ENCODE peak calls at places on chromosomes 1 and 21, in ten cellular contexts. One of them, this sample, is unnamed.

GRCh38 chr1:220680085-220680687 is 10.0 kb upstream of the C1orf115 start:
- DNase-seq in NCI-H1694: peak
- DNase-seq in LoVo: peak
- DNase-seq in left ventricle myocardium inferior: no peak
- DNase-seq in RWPE1: peak
- DNase-seq in iPS-NIHi11: peak
- DNase-seq in natural killer cell treated with Interleukin-12 subunit alpha and Interleukin-12 subunit beta and Interleukin-15 and Interleukin-18, amount 100 ng/mL, for 72 hours: no peak
- DNase-seq in GM23248: peak
- DNase-seq in M059J: peak
- DNase-seq in fibroblast of the conjunctiva: no peak
- DNase-seq in this sample: no peak

GRCh38 chr1:8031176-8031785 is 5.2 kb upstream of the ERRFI1 start:
- DNase-seq in NCI-H1694: peak
- DNase-seq in LoVo: peak
- DNase-seq in left ventricle myocardium inferior: no peak
- DNase-seq in RWPE1: no peak
- DNase-seq in iPS-NIHi11: no peak
- DNase-seq in natural killer cell treated with Interleukin-12 subunit alpha and Interleukin-12 subunit beta and Interleukin-15 and Interleukin-18, amount 100 ng/mL, for 72 hours: no peak
- DNase-seq in GM23248: peak
- DNase-seq in M059J: peak
- DNase-seq in fibroblast of the conjunctiva: no peak
- DNase-seq in this sample: no peak

GRCh38 chr1:159891275-159892157 is 8.4 kb downstream of the CFAP45 start:
- DNase-seq in NCI-H1694: peak
- DNase-seq in LoVo: peak
- DNase-seq in left ventricle myocardium inferior: peak
- DNase-seq in RWPE1: peak
- DNase-seq in iPS-NIHi11: peak
- DNase-seq in natural killer cell treated with Interleukin-12 subunit alpha and Interleukin-12 subunit beta and Interleukin-15 and Interleukin-18, amount 100 ng/mL, for 72 hours: peak
- DNase-seq in GM23248: peak
- DNase-seq in M059J: peak
- DNase-seq in fibroblast of the conjunctiva: peak
- DNase-seq in this sample: peak

GRCh38 chr1:161098161-161099068 is at the start of gene KLHDC9:
- DNase-seq in NCI-H1694: peak
- DNase-seq in LoVo: peak
- DNase-seq in left ventricle myocardium inferior: peak
- DNase-seq in RWPE1: peak
- DNase-seq in iPS-NIHi11: peak
- DNase-seq in natural killer cell treated with Interleukin-12 subunit alpha and Interleukin-12 subunit beta and Interleukin-15 and Interleukin-18, amount 100 ng/mL, for 72 hours: peak
- DNase-seq in GM23248: peak
- DNase-seq in M059J: peak
- DNase-seq in fibroblast of the conjunctiva: peak
- DNase-seq in this sample: no peak

GRCh38 chr1:5393591-5393990 is 598.6 kb downstream of the NPHP4 start:
- DNase-seq in NCI-H1694: no peak
- DNase-seq in LoVo: no peak
- DNase-seq in left ventricle myocardium inferior: no peak
- DNase-seq in RWPE1: no peak
- DNase-seq in iPS-NIHi11: no peak
- DNase-seq in natural killer cell treated with Interleukin-12 subunit alpha and Interleukin-12 subunit beta and Interleukin-15 and Interleukin-18, amount 100 ng/mL, for 72 hours: no peak
- DNase-seq in GM23248: no peak
- DNase-seq in M059J: no peak
- DNase-seq in fibroblast of the conjunctiva: no peak
- DNase-seq in this sample: no peak

GRCh38 chr1:162987866-162988265 is 81.3 kb upstream of the RGS4 start:
- DNase-seq in NCI-H1694: no peak
- DNase-seq in LoVo: peak
- DNase-seq in left ventricle myocardium inferior: no peak
- DNase-seq in RWPE1: peak
- DNase-seq in iPS-NIHi11: no peak
- DNase-seq in natural killer cell treated with Interleukin-12 subunit alpha and Interleukin-12 subunit beta and Interleukin-15 and Interleukin-18, amount 100 ng/mL, for 72 hours: no peak
- DNase-seq in GM23248: peak
- DNase-seq in M059J: peak
- DNase-seq in fibroblast of the conjunctiva: no peak
- DNase-seq in this sample: peak

GRCh38 chr1:54809496-54810074 is 8.5 kb upstream of the TTC22 start:
- DNase-seq in NCI-H1694: no peak
- DNase-seq in LoVo: peak
- DNase-seq in left ventricle myocardium inferior: no peak
- DNase-seq in RWPE1: no peak
- DNase-seq in iPS-NIHi11: no peak
- DNase-seq in natural killer cell treated with Interleukin-12 subunit alpha and Interleukin-12 subunit beta and Interleukin-15 and Interleukin-18, amount 100 ng/mL, for 72 hours: no peak
- DNase-seq in GM23248: peak
- DNase-seq in M059J: no peak
- DNase-seq in fibroblast of the conjunctiva: no peak
- DNase-seq in this sample: no peak

GRCh38 chr1:31596737-31597097 is 20.4 kb downstream of the TINAGL1 start:
- DNase-seq in NCI-H1694: no peak
- DNase-seq in LoVo: no peak
- DNase-seq in left ventricle myocardium inferior: no peak
- DNase-seq in RWPE1: no peak
- DNase-seq in iPS-NIHi11: no peak
- DNase-seq in natural killer cell treated with Interleukin-12 subunit alpha and Interleukin-12 subunit beta and Interleukin-15 and Interleukin-18, amount 100 ng/mL, for 72 hours: no peak
- DNase-seq in GM23248: no peak
- DNase-seq in M059J: no peak
- DNase-seq in fibroblast of the conjunctiva: no peak
- DNase-seq in this sample: no peak

GRCh38 chr1:107689157-107689556 is 275.8 kb downstream of the VAV3 start:
- DNase-seq in NCI-H1694: no peak
- DNase-seq in LoVo: no peak
- DNase-seq in left ventricle myocardium inferior: no peak
- DNase-seq in RWPE1: no peak
- DNase-seq in iPS-NIHi11: peak
- DNase-seq in natural killer cell treated with Interleukin-12 subunit alpha and Interleukin-12 subunit beta and Interleukin-15 and Interleukin-18, amount 100 ng/mL, for 72 hours: no peak
- DNase-seq in GM23248: peak
- DNase-seq in M059J: peak
- DNase-seq in fibroblast of the conjunctiva: no peak
- DNase-seq in this sample: no peak

GRCh38 chr1:38569932-38570356 is 289.6 kb downstream of the RRAGC start:
- DNase-seq in NCI-H1694: no peak
- DNase-seq in LoVo: no peak
- DNase-seq in left ventricle myocardium inferior: no peak
- DNase-seq in RWPE1: no peak
- DNase-seq in iPS-NIHi11: no peak
- DNase-seq in natural killer cell treated with Interleukin-12 subunit alpha and Interleukin-12 subunit beta and Interleukin-15 and Interleukin-18, amount 100 ng/mL, for 72 hours: no peak
- DNase-seq in GM23248: no peak
- DNase-seq in M059J: no peak
- DNase-seq in fibroblast of the conjunctiva: no peak
- DNase-seq in this sample: no peak

GRCh38 chr1:115251340-115251748 is 86.7 kb downstream of the NGF start:
- DNase-seq in NCI-H1694: no peak
- DNase-seq in LoVo: no peak
- DNase-seq in left ventricle myocardium inferior: no peak
- DNase-seq in RWPE1: no peak
- DNase-seq in iPS-NIHi11: no peak
- DNase-seq in natural killer cell treated with Interleukin-12 subunit alpha and Interleukin-12 subunit beta and Interleukin-15 and Interleukin-18, amount 100 ng/mL, for 72 hours: no peak
- DNase-seq in GM23248: peak
- DNase-seq in M059J: peak
- DNase-seq in fibroblast of the conjunctiva: no peak
- DNase-seq in this sample: no peak

GRCh38 chr1:67052741-67053534 is 1.0 kb downstream of the SLC35D1 start:
- DNase-seq in NCI-H1694: no peak
- DNase-seq in LoVo: peak
- DNase-seq in left ventricle myocardium inferior: peak
- DNase-seq in RWPE1: peak
- DNase-seq in iPS-NIHi11: peak
- DNase-seq in natural killer cell treated with Interleukin-12 subunit alpha and Interleukin-12 subunit beta and Interleukin-15 and Interleukin-18, amount 100 ng/mL, for 72 hours: no peak
- DNase-seq in GM23248: peak
- DNase-seq in M059J: peak
- DNase-seq in fibroblast of the conjunctiva: no peak
- DNase-seq in this sample: peak

GRCh38 chr1:8016244-8017241 is 9.6 kb downstream of the ERRFI1 start:
- DNase-seq in NCI-H1694: no peak
- DNase-seq in LoVo: no peak
- DNase-seq in left ventricle myocardium inferior: no peak
- DNase-seq in RWPE1: no peak
- DNase-seq in iPS-NIHi11: no peak
- DNase-seq in natural killer cell treated with Interleukin-12 subunit alpha and Interleukin-12 subunit beta and Interleukin-15 and Interleukin-18, amount 100 ng/mL, for 72 hours: no peak
- DNase-seq in GM23248: no peak
- DNase-seq in M059J: no peak
- DNase-seq in fibroblast of the conjunctiva: no peak
- DNase-seq in this sample: no peak

GRCh38 chr1:38793299-38793698 is 66.3 kb downstream of the RRAGC start:
- DNase-seq in NCI-H1694: no peak
- DNase-seq in LoVo: no peak
- DNase-seq in left ventricle myocardium inferior: no peak
- DNase-seq in RWPE1: no peak
- DNase-seq in iPS-NIHi11: no peak
- DNase-seq in natural killer cell treated with Interleukin-12 subunit alpha and Interleukin-12 subunit beta and Interleukin-15 and Interleukin-18, amount 100 ng/mL, for 72 hours: no peak
- DNase-seq in GM23248: no peak
- DNase-seq in M059J: no peak
- DNase-seq in fibroblast of the conjunctiva: no peak
- DNase-seq in this sample: no peak

GRCh38 chr1:151510957-151511635 is at the start of gene CGN:
- DNase-seq in NCI-H1694: peak
- DNase-seq in LoVo: peak
- DNase-seq in left ventricle myocardium inferior: peak
- DNase-seq in RWPE1: peak
- DNase-seq in iPS-NIHi11: peak
- DNase-seq in natural killer cell treated with Interleukin-12 subunit alpha and Interleukin-12 subunit beta and Interleukin-15 and Interleukin-18, amount 100 ng/mL, for 72 hours: peak
- DNase-seq in GM23248: peak
- DNase-seq in M059J: peak
- DNase-seq in fibroblast of the conjunctiva: peak
- DNase-seq in this sample: no peak

GRCh38 chr1:3695326-3696217 is 43.3 kb downstream of the TP73 start:
- DNase-seq in NCI-H1694: peak
- DNase-seq in LoVo: no peak
- DNase-seq in left ventricle myocardium inferior: peak
- DNase-seq in RWPE1: peak
- DNase-seq in iPS-NIHi11: peak
- DNase-seq in natural killer cell treated with Interleukin-12 subunit alpha and Interleukin-12 subunit beta and Interleukin-15 and Interleukin-18, amount 100 ng/mL, for 72 hours: no peak
- DNase-seq in GM23248: peak
- DNase-seq in M059J: peak
- DNase-seq in fibroblast of the conjunctiva: no peak
- DNase-seq in this sample: no peak

GRCh38 chr1:232376632-232377493 is 253.1 kb downstream of the SIPA1L2 start:
- DNase-seq in NCI-H1694: no peak
- DNase-seq in LoVo: no peak
- DNase-seq in left ventricle myocardium inferior: no peak
- DNase-seq in RWPE1: no peak
- DNase-seq in iPS-NIHi11: no peak
- DNase-seq in natural killer cell treated with Interleukin-12 subunit alpha and Interleukin-12 subunit beta and Interleukin-15 and Interleukin-18, amount 100 ng/mL, for 72 hours: no peak
- DNase-seq in GM23248: no peak
- DNase-seq in M059J: no peak
- DNase-seq in fibroblast of the conjunctiva: no peak
- DNase-seq in this sample: no peak

GRCh38 chr1:181159451-181160151 is 71.1 kb downstream of the IER5 start:
- DNase-seq in NCI-H1694: no peak
- DNase-seq in LoVo: peak
- DNase-seq in left ventricle myocardium inferior: no peak
- DNase-seq in RWPE1: peak
- DNase-seq in iPS-NIHi11: no peak
- DNase-seq in natural killer cell treated with Interleukin-12 subunit alpha and Interleukin-12 subunit beta and Interleukin-15 and Interleukin-18, amount 100 ng/mL, for 72 hours: no peak
- DNase-seq in GM23248: peak
- DNase-seq in M059J: peak
- DNase-seq in fibroblast of the conjunctiva: no peak
- DNase-seq in this sample: no peak

GRCh38 chr1:93081716-93082115 is 2.6 kb downstream of the MTF2 start:
- DNase-seq in NCI-H1694: no peak
- DNase-seq in LoVo: no peak
- DNase-seq in left ventricle myocardium inferior: no peak
- DNase-seq in RWPE1: peak
- DNase-seq in iPS-NIHi11: no peak
- DNase-seq in natural killer cell treated with Interleukin-12 subunit alpha and Interleukin-12 subunit beta and Interleukin-15 and Interleukin-18, amount 100 ng/mL, for 72 hours: no peak
- DNase-seq in GM23248: peak
- DNase-seq in M059J: peak
- DNase-seq in fibroblast of the conjunctiva: peak
- DNase-seq in this sample: peak

GRCh38 chr1:116075981-116076380 is 35.2 kb upstream of the MAB21L3 start:
- DNase-seq in NCI-H1694: no peak
- DNase-seq in LoVo: no peak
- DNase-seq in left ventricle myocardium inferior: no peak
- DNase-seq in RWPE1: peak
- DNase-seq in iPS-NIHi11: no peak
- DNase-seq in natural killer cell treated with Interleukin-12 subunit alpha and Interleukin-12 subunit beta and Interleukin-15 and Interleukin-18, amount 100 ng/mL, for 72 hours: no peak
- DNase-seq in GM23248: peak
- DNase-seq in M059J: peak
- DNase-seq in fibroblast of the conjunctiva: no peak
- DNase-seq in this sample: no peak

GRCh38 chr1:155529109-155529508 is 33.5 kb downstream of the ASH1L start:
- DNase-seq in NCI-H1694: no peak
- DNase-seq in LoVo: no peak
- DNase-seq in left ventricle myocardium inferior: no peak
- DNase-seq in RWPE1: no peak
- DNase-seq in iPS-NIHi11: no peak
- DNase-seq in natural killer cell treated with Interleukin-12 subunit alpha and Interleukin-12 subunit beta and Interleukin-15 and Interleukin-18, amount 100 ng/mL, for 72 hours: no peak
- DNase-seq in GM23248: no peak
- DNase-seq in M059J: no peak
- DNase-seq in fibroblast of the conjunctiva: no peak
- DNase-seq in this sample: no peak

GRCh38 chr1:29501227-29501976 is 265.1 kb downstream of the PTPRU start:
- DNase-seq in NCI-H1694: no peak
- DNase-seq in LoVo: no peak
- DNase-seq in left ventricle myocardium inferior: no peak
- DNase-seq in RWPE1: no peak
- DNase-seq in iPS-NIHi11: peak
- DNase-seq in natural killer cell treated with Interleukin-12 subunit alpha and Interleukin-12 subunit beta and Interleukin-15 and Interleukin-18, amount 100 ng/mL, for 72 hours: no peak
- DNase-seq in GM23248: no peak
- DNase-seq in M059J: no peak
- DNase-seq in fibroblast of the conjunctiva: no peak
- DNase-seq in this sample: no peak

GRCh38 chr1:2316451-2316940 is 74.9 kb downstream of the MORN1 start:
- DNase-seq in NCI-H1694: no peak
- DNase-seq in LoVo: no peak
- DNase-seq in left ventricle myocardium inferior: no peak
- DNase-seq in RWPE1: no peak
- DNase-seq in iPS-NIHi11: no peak
- DNase-seq in natural killer cell treated with Interleukin-12 subunit alpha and Interleukin-12 subunit beta and Interleukin-15 and Interleukin-18, amount 100 ng/mL, for 72 hours: no peak
- DNase-seq in GM23248: peak
- DNase-seq in M059J: peak
- DNase-seq in fibroblast of the conjunctiva: no peak
- DNase-seq in this sample: no peak

GRCh38 chr1:196651637-196652215 is at the start of gene CFH:
- DNase-seq in NCI-H1694: no peak
- DNase-seq in LoVo: no peak
- DNase-seq in left ventricle myocardium inferior: no peak
- DNase-seq in RWPE1: no peak
- DNase-seq in iPS-NIHi11: no peak
- DNase-seq in natural killer cell treated with Interleukin-12 subunit alpha and Interleukin-12 subunit beta and Interleukin-15 and Interleukin-18, amount 100 ng/mL, for 72 hours: no peak
- DNase-seq in GM23248: peak
- DNase-seq in M059J: peak
- DNase-seq in fibroblast of the conjunctiva: peak
- DNase-seq in this sample: peak

GRCh38 chr21:31710586-31710985 is 21.3 kb downstream of the SCAF4 start:
- DNase-seq in NCI-H1694: peak
- DNase-seq in LoVo: no peak
- DNase-seq in left ventricle myocardium inferior: no peak
- DNase-seq in RWPE1: no peak
- DNase-seq in iPS-NIHi11: no peak
- DNase-seq in natural killer cell treated with Interleukin-12 subunit alpha and Interleukin-12 subunit beta and Interleukin-15 and Interleukin-18, amount 100 ng/mL, for 72 hours: no peak
- DNase-seq in GM23248: peak
- DNase-seq in M059J: peak
- DNase-seq in fibroblast of the conjunctiva: peak
- DNase-seq in this sample: peak

GRCh38 chr1:230189276-230190183 is 122.5 kb downstream of the GALNT2 start:
- DNase-seq in NCI-H1694: no peak
- DNase-seq in LoVo: no peak
- DNase-seq in left ventricle myocardium inferior: no peak
- DNase-seq in RWPE1: no peak
- DNase-seq in iPS-NIHi11: no peak
- DNase-seq in natural killer cell treated with Interleukin-12 subunit alpha and Interleukin-12 subunit beta and Interleukin-15 and Interleukin-18, amount 100 ng/mL, for 72 hours: no peak
- DNase-seq in GM23248: no peak
- DNase-seq in M059J: no peak
- DNase-seq in fibroblast of the conjunctiva: no peak
- DNase-seq in this sample: no peak

GRCh38 chr1:115065021-115065420 is 24.3 kb downstream of the TSPAN2 start:
- DNase-seq in NCI-H1694: no peak
- DNase-seq in LoVo: peak
- DNase-seq in left ventricle myocardium inferior: no peak
- DNase-seq in RWPE1: no peak
- DNase-seq in iPS-NIHi11: no peak
- DNase-seq in natural killer cell treated with Interleukin-12 subunit alpha and Interleukin-12 subunit beta and Interleukin-15 and Interleukin-18, amount 100 ng/mL, for 72 hours: no peak
- DNase-seq in GM23248: peak
- DNase-seq in M059J: peak
- DNase-seq in fibroblast of the conjunctiva: no peak
- DNase-seq in this sample: no peak

GRCh38 chr1:18299441-18300338 is 181.0 kb upstream of the KLHDC7A start:
- DNase-seq in NCI-H1694: no peak
- DNase-seq in LoVo: peak
- DNase-seq in left ventricle myocardium inferior: no peak
- DNase-seq in RWPE1: peak
- DNase-seq in iPS-NIHi11: peak
- DNase-seq in natural killer cell treated with Interleukin-12 subunit alpha and Interleukin-12 subunit beta and Interleukin-15 and Interleukin-18, amount 100 ng/mL, for 72 hours: no peak
- DNase-seq in GM23248: peak
- DNase-seq in M059J: peak
- DNase-seq in fibroblast of the conjunctiva: no peak
- DNase-seq in this sample: no peak